ENCODE peak calls at places on chromosomes 11 and 22, in eight cellular contexts. N is IMR-90, X is left ventricle myocardium inferior, P is endothelial cell of umbilical vein, Z is choroid plexus epithelial cell, G is thyroid gland, W is spleen, Y is NB4. U is an unnamed sample.

GRCh38 chr11:123822591-123822990 is 16.4 kb upstream of the OR6M1 start:
- DNase-seq in N (no peak), X (no peak), Z (no peak), G (no peak), W (no peak), P (no peak), Y (no peak), U (no peak)

GRCh38 chr11:357582-357981 is 11.7 kb upstream of the B4GALNT4 start:
- DNase-seq in W (peak; percentile 4), P (no peak), Y (no peak), G (no peak), Z (no peak), X (no peak), N (no peak), U (no peak)

GRCh38 chr11:88280673-88281316 is 56.7 kb downstream of the CTSC start:
- DNase-seq in N (no peak), W (no peak), G (peak; percentile 67), Z (peak; percentile 23), P (peak; percentile 72), Y (no peak), X (no peak), U (no peak)

GRCh38 chr11:133366088-133366487 is 166.2 kb downstream of the OPCML start:
- DNase-seq in Y (no peak), W (no peak), X (no peak), G (no peak), N (no peak), Z (no peak), P (no peak), U (no peak)

GRCh38 chr11:46335858-46336600 is 11.2 kb upstream of the DGKZ start:
- DNase-seq in N (no peak), W (no peak), P (no peak), X (no peak), Z (no peak), G (no peak), Y (peak; percentile 77), U (no peak)

GRCh38 chr11:21839870-21840269 is 353.0 kb upstream of the ANO5 start:
- DNase-seq in Y (no peak), P (no peak), Z (no peak), X (no peak), N (no peak), G (no peak), W (no peak), U (no peak)

GRCh38 chr22:26484360-26484706 is 656 bp downstream of the SRRD start:
- DNase-seq in W (no peak), Z (peak; percentile 15), Y (no peak), G (no peak), N (peak; percentile 31), P (no peak), X (no peak), U (no peak)

GRCh38 chr22:44363214-44363979 is 50.6 kb upstream of the SHISAL1 start:
- DNase-seq in N (peak; percentile 98), W (peak; percentile 86), Y (peak; percentile 42), G (peak; percentile 78), P (peak; percentile 85), X (peak; percentile 92), Z (peak; percentile 19), U (peak; percentile 97)

GRCh38 chr11:44632466-44633123 is 67.1 kb downstream of the CD82 start:
- DNase-seq in W (peak; percentile 80), P (peak; percentile 37), Z (peak; percentile 40), G (no peak), X (no peak), Y (peak; percentile 40), N (no peak), U (peak; percentile 65)

GRCh38 chr11:109553284-109553683 is 131.3 kb downstream of the C11orf87 start:
- DNase-seq in W (no peak), Y (peak; percentile 4), G (no peak), X (no peak), Z (no peak), P (no peak), N (no peak), U (no peak)

GRCh38 chr22:44419429-44419828 is 78.6 kb downstream of the RTL6 start:
- DNase-seq in Z (peak; percentile 18), G (no peak), W (no peak), P (no peak), N (peak; percentile 40), X (no peak), Y (no peak), U (no peak)

GRCh38 chr11:46345131-46345597 is 2.1 kb upstream of the DGKZ start:
- DNase-seq in N (no peak), X (peak; percentile 75), W (peak; percentile 93), P (peak; percentile 54), Z (no peak), G (no peak), Y (peak; percentile 93), U (no peak)

GRCh38 chr11:42077794-42078193 is 618.3 kb upstream of the LRRC4C start:
- DNase-seq in N (no peak), X (no peak), W (no peak), Y (no peak), P (no peak), G (no peak), Z (no peak), U (no peak)

GRCh38 chr11:20647976-20648565 is 21.3 kb upstream of the NELL1 start:
- DNase-seq in P (peak; percentile 55), X (no peak), W (no peak), Z (peak; percentile 61), Y (peak; percentile 42), N (peak; percentile 33), G (peak; percentile 14), U (no peak)

GRCh38 chr22:27757928-27758525 is 43.5 kb downstream of the MN1 start:
- DNase-seq in X (no peak), N (no peak), G (no peak), P (no peak), W (no peak), Z (no peak), Y (no peak), U (no peak)

DNA sequence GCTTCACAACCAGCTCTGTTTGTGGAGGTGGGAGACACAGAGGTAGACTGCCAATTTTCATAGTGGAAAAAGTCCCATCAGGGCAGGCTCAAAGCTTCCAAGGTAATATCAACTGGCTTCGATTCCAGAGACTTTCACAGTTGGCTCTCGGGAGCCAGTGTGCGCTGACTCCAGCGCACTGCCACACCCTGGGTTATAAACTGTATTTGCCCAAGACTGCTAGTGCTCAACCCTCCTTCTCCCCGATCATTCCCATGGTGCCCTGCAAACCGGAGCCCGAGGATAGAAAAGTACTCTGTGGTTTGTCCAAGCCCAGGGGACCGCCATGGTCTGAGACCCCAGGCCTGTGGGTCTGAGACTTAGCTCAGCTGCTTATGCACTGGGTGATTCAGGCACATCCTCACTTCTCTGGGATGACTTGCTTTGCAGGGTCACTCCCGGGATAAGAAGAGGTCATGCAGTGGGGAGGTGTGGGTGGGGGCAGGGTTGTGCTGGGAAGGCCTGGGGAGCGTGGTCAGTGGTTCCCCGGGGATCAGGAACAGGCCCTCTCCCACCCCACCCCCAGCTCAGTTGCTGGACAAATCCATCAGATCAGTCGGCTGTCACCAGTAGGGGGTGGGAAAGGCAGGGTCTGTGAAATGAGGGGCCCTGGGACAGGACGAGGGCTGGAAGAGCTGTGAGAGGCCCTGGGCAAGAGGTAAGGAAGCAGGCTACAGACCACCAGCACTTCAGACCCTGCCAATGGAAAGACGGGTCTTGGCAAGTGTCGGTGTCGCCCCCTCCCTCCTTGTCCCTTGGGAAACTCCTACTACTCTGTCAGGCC is 26.7 kb upstream of the PICK1 start:
- DNase-seq in X (no peak), Z (no peak), G (peak; percentile 27), P (no peak), Y (no peak), W (no peak), N (peak; percentile 26), U (no peak)
- TF ChIP-seq CTCF in X (no peak), Z (peak; percentile 14), G (no peak), P (no peak), Y (no peak), W (no peak), N (no peak), U (no peak)

GRCh38 chr11:102518296-102519094 is 12.1 kb downstream of the MMP7 start:
- DNase-seq in W (no peak), N (no peak), Y (no peak), P (no peak), G (no peak), X (no peak), Z (no peak), U (no peak)
- TF ChIP-seq CTCF in W (no peak), N (peak; percentile 5), Y (peak; percentile 11), P (no peak), G (no peak), X (no peak), Z (peak; percentile 27), U (peak; percentile 40)

DNA sequence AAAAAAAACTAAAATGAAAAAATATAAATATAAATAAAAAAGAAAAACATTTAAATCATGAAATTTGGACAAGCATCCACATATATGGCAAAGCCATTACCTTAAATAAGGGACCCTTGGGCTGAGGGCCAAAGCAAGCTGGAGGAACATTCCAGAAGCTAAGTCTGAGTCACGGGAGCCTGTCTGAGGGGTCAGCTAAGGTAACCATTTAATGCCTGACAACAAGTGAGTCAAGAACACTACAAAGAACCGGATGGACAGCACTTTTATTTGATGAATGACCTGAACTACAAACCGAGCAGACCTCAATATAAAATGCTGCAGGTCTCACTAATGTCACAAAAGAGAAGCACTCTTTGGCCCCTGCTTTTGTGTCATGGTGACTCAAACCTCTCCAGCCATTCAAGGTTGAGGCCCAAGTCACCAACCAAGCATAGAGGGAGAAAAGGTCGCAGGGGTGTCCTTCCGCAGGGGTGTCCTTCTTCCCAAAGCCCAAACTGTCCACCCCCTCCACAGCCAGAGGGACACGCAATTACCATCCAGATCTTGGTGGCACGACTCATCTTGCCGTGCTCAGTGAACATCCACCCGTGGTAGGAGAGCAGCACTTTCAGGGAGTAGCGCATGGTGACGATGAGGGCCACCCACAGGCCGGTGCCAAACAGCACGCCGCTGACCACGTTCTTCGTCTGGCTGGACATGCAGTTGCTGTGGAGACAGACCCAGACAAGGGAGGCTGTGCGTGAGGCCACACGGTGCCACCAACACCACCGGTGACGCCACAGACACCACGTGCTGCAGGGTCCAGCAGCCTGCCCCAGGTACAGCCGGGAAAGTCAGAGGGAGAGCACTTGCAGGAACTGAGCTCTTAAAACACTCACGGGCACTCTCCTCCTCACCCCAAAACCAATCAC is 34.5 kb downstream of the CPT1A start:
- DNase-seq in N (peak; percentile 77), Y (no peak), X (no peak), W (no peak), G (no peak), Z (peak; percentile 83), P (peak; percentile 54), U (no peak)
- TF ChIP-seq CTCF in N (no peak), Y (no peak), X (no peak), W (no peak), G (no peak), Z (no peak), P (no peak), U (no peak)

GRCh38 chr11:122355968-122356367 is 240.0 kb upstream of the BLID start:
- DNase-seq in X (no peak), Z (no peak), P (no peak), N (no peak), G (no peak), Y (no peak), W (no peak), U (no peak)

GRCh38 chr11:122362381-122362780 is 246.4 kb upstream of the BLID start:
- DNase-seq in Z (no peak), X (no peak), P (no peak), W (no peak), G (no peak), Y (no peak), N (no peak), U (no peak)

GRCh38 chr11:122365545-122366380 is 249.7 kb upstream of the BLID start:
- DNase-seq in Y (no peak), G (peak; percentile 8), Z (no peak), W (no peak), X (no peak), N (no peak), P (no peak), U (no peak)

GRCh38 chr11:122363306-122363705 is 247.3 kb upstream of the BLID start:
- DNase-seq in G (peak; percentile 76), Y (no peak), X (no peak), N (no peak), Z (no peak), W (no peak), P (no peak), U (no peak)

GRCh38 chr11:122360875-122361274 is 244.9 kb upstream of the BLID start:
- DNase-seq in P (no peak), N (no peak), Z (no peak), Y (peak; percentile 23), G (no peak), W (no peak), X (no peak), U (no peak)
- TF ChIP-seq CTCF in P (no peak), N (peak; percentile 7), Z (no peak), Y (peak; percentile 26), G (no peak), W (no peak), X (no peak), U (peak; percentile 27)

U was measured in chondrocyte.